ENCODE peak calls at places on chromosomes 4 and X, in five cellular contexts. V is HL-60, W is Panc1, B is SK-N-SH, O is prostate gland. D is an unnamed sample.
A peak's percentile ranks its signal among the peaks of the same experiment; 100 is the strongest.

GRCh38 chrX:14673236-14673635 is 143.9 kb downstream of the GLRA2 start:
- DNase-seq in V (no peak), W (no peak), B (no peak), O (no peak), D (no peak)

GRCh38 chrX:108216862-108217571 is 125.4 kb downstream of the ATG4A start:
- DNase-seq in V (no peak), W (no peak), B (no peak), O (no peak), D (no peak)

GRCh38 chr4:184400375-184400870 is 73.9 kb downstream of the IRF2 start:
- DNase-seq in V (no peak), W (peak; percentile 60), B (no peak), O (no peak), D (no peak)

GRCh38 chrX:10665681-10666080 is 45.3 kb upstream of the MID1 start:
- DNase-seq in V (no peak), W (no peak), B (no peak), O (no peak), D (no peak)

GRCh38 chr4:7767526-7767925 is 172.1 kb downstream of the AFAP1 start:
- DNase-seq in V (no peak), W (no peak), B (no peak), O (no peak), D (no peak)

GRCh38 chrX:18937173-18937572 is 46.7 kb downstream of the PHKA2 start:
- DNase-seq in V (no peak), W (no peak), B (no peak), O (no peak), D (no peak)

GRCh38 chr4:169266081-169266480 is 4.7 kb downstream of the SH3RF1 start:
- DNase-seq in V (no peak), W (no peak), B (no peak), O (no peak), D (no peak)

GRCh38 chr4:151691639-151692442 is 69.0 kb downstream of the GATB start:
- DNase-seq in V (no peak), W (no peak), B (no peak), O (peak; percentile 70), D (no peak)

GRCh38 chrX:13938766-13939530 is 90.7 kb downstream of the GEMIN8 start:
- DNase-seq in V (no peak), W (no peak), B (no peak), O (no peak), D (no peak)

GRCh38 chr4:175190654-175191053 is 272.5 kb downstream of the ADAM29 start:
- DNase-seq in V (no peak), W (no peak), B (no peak), O (no peak), D (no peak)

GRCh38 chr4:72377491-72378194 is 191.4 kb downstream of the ADAMTS3 start:
- DNase-seq in V (no peak), W (no peak), B (no peak), O (no peak), D (no peak)

GRCh38 chrX:154732421-154733071 is 18.3 kb downstream of the GAB3 start:
- DNase-seq in V (peak; percentile 66), W (peak; percentile 85), B (no peak), O (no peak), D (no peak)

GRCh38 chr4:151276787-151277557 is at the start of gene PRSS48:
- DNase-seq in V (peak; percentile 51), W (peak; percentile 17), B (peak; percentile 68), O (peak; percentile 22), D (peak; percentile 5)

GRCh38 chr4:7771056-7771455 is 168.6 kb downstream of the AFAP1 start:
- DNase-seq in V (no peak), W (no peak), B (no peak), O (no peak), D (no peak)

GRCh38 chrX:19593684-19594083 is 78.4 kb upstream of the MAP3K15 start:
- DNase-seq in V (peak; percentile 14), W (no peak), B (peak; percentile 59), O (no peak), D (peak; percentile 44)

DNA sequence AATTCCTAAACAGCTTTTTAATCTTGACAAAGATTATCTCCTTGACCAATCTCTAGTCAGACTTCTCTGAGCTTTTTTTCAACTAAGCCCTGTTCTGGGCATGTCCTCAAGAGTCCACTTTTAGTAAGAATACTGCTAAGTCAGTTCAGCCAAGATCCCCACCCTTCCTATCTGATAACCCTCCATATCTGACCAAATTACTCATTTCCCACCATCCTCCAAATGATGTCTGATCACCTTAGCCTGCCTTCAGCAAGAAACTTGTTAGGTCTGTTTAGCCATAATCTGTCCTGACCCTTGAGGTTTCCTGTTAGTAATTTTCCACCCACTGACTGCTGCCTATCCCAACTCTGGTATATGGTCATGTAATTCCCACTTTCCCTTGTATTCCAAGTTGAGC is 65.2 kb downstream of the FAM13A start:
- DNase-seq in V (no peak), W (no peak), B (no peak), O (no peak), D (no peak)
- TF ChIP-seq POLR2AphosphoS5 in V (no peak), W (no peak), B (no peak), O (no peak), D (no peak)

DNA sequence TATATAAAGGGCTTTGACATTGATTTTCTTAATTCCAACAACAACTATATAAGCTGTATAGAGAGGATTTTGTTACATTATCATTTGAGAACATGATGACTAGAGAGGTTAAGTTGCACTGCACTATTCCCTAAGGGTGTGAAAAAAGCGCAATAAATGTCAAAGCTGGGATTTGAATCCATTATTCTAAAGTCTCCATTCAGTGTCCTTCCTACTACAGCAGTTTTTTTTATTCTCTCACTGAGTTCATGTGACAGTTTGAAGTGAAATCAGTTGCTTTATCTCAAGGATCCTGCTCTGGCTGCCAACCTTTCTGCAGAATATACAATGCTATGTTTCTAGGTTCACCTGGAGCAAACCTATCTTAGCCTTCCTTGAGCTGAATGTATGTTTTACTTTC is 177.5 kb downstream of the ANKRD50 start:
- DNase-seq in V (no peak), W (no peak), B (no peak), O (no peak), D (no peak)
- TF ChIP-seq POLR2AphosphoS5 in V (no peak), W (no peak), B (no peak), O (no peak), D (no peak)

GRCh38 chr4:15488658-15489470 is 19.2 kb downstream of the CC2D2A start:
- DNase-seq in V (no peak), W (no peak), B (no peak), O (no peak), D (no peak)
- TF ChIP-seq POLR2AphosphoS5 in V (no peak), W (no peak), B (no peak), O (no peak), D (no peak)

GRCh38 chrX:129019412-129019811 is 503.9 kb downstream of the SMARCA1 start:
- DNase-seq in V (no peak), W (no peak), B (no peak), O (no peak), D (no peak)
- TF ChIP-seq POLR2AphosphoS5 in V (no peak), W (no peak), B (no peak), O (no peak), D (no peak)

GRCh38 chr4:48653217-48654014 is 126.7 kb downstream of the FRYL start:
- DNase-seq in V (peak; percentile 10), W (no peak), B (peak; percentile 30), O (no peak), D (no peak)
- TF ChIP-seq POLR2AphosphoS5 in V (no peak), W (no peak), B (no peak), O (no peak), D (no peak)

GRCh38 chr4:38673109-38673978 is 9.3 kb downstream of the KLF3 start:
- DNase-seq in V (no peak), W (no peak), B (peak; percentile 21), O (peak; percentile 72), D (no peak)
- TF ChIP-seq POLR2AphosphoS5 in V (no peak), W (no peak), B (no peak), O (peak; percentile 78), D (no peak)

GRCh38 chr4:5891563-5892320 is 1.1 kb downstream of the CRMP1 start:
- DNase-seq in V (no peak), W (no peak), B (peak; percentile 43), O (no peak), D (no peak)

GRCh38 chr4:5894266-5894665 is 1.4 kb upstream of the CRMP1 start:
- DNase-seq in V (no peak), W (no peak), B (no peak), O (no peak), D (no peak)

GRCh38 chr4:5893591-5893990 is 705 bp upstream of the CRMP1 start:
- DNase-seq in V (no peak), W (no peak), B (no peak), O (no peak), D (no peak)

GRCh38 chr4:5892321-5893012 is 419 bp downstream of the CRMP1 start:
- DNase-seq in V (no peak), W (no peak), B (peak; percentile 68), O (no peak), D (no peak)

GRCh38 chr4:5893013-5893580 is at the start of gene CRMP1:
- DNase-seq in V (no peak), W (no peak), B (peak; percentile 97), O (no peak), D (no peak)
- TF ChIP-seq POLR2AphosphoS5 in V (no peak), W (no peak), B (no peak), O (no peak), D (no peak)